ENCODE peak calls at places on chromosomes 13 and 19, in eight cellular contexts. I is neural progenitor cell, D is mesenchymal stem cell, X is left lung, B is mucosa of descending colon, F is uterus, T is Peyer's patch, W is PC-3. Z is an unnamed sample.

GRCh38 chr19:41296323-41296935 is 13.5 kb upstream of the CCDC97 start:
- DNase-seq in I (no peak), D (peak; percentile 27), X (no peak), B (no peak), F (no peak), T (no peak), W (peak; percentile 60), Z (no peak)

GRCh38 chr13:31982124-31982523 is 49.5 kb upstream of the FRY start:
- DNase-seq in I (no peak), D (no peak), X (no peak), B (no peak), F (no peak), T (no peak), W (no peak), Z (no peak)

GRCh38 chr19:53879145-53880037 is 2.6 kb upstream of the PRKCG start:
- DNase-seq in I (peak; percentile 99), D (peak; percentile 92), X (peak; percentile 92), B (peak; percentile 92), F (peak; percentile 91), T (peak; percentile 60), W (peak; percentile 82), Z (peak; percentile 85)

GRCh38 chr19:41886761-41887710 is 4.1 kb downstream of the ARHGEF1 start:
- DNase-seq in I (no peak), D (no peak), X (no peak), B (no peak), F (no peak), T (peak; percentile 87), W (no peak), Z (no peak)

GRCh38 chr19:19056636-19057275 is 7.0 kb upstream of the SLC25A42 start:
- DNase-seq in I (no peak), D (no peak), X (no peak), B (no peak), F (no peak), T (no peak), W (no peak), Z (no peak)

GRCh38 chr19:19321143-19321577 is 531 bp downstream of the MAU2 start:
- DNase-seq in I (peak; percentile 71), D (peak; percentile 35), X (no peak), B (no peak), F (no peak), T (no peak), W (peak; percentile 29), Z (no peak)

GRCh38 chr13:96229356-96229755 is 139.4 kb downstream of the HS6ST3 start:
- DNase-seq in I (peak; percentile 29), D (peak; percentile 17), X (no peak), B (no peak), F (no peak), T (no peak), W (peak; percentile 48), Z (no peak)

GRCh38 chr19:11204943-11205349 is 7.6 kb upstream of the KANK2 start:
- DNase-seq in I (no peak), D (no peak), X (no peak), B (no peak), F (peak; percentile 70), T (no peak), W (peak; percentile 20), Z (peak; percentile 74)

GRCh38 chr13:47279956-47280355 is 383.1 kb upstream of the HTR2A start:
- DNase-seq in I (no peak), D (no peak), X (no peak), B (no peak), F (no peak), T (no peak), W (no peak), Z (no peak)

GRCh38 chr19:50065938-50066337 is 40.1 kb downstream of the ZNF473 start:
- DNase-seq in I (no peak), D (no peak), X (no peak), B (no peak), F (no peak), T (no peak), W (no peak), Z (no peak)

GRCh38 chr19:3095375-3096191 is 1.4 kb downstream of the GNA11 start:
- DNase-seq in I (peak; percentile 88), D (peak; percentile 38), X (no peak), B (peak; percentile 67), F (no peak), T (peak; percentile 40), W (peak; percentile 19), Z (peak; percentile 62)

GRCh38 chr13:26508885-26509284 is 48.6 kb upstream of the WASF3 start:
- DNase-seq in I (no peak), D (peak; percentile 50), X (peak; percentile 71), B (no peak), F (peak; percentile 76), T (peak; percentile 17), W (peak; percentile 88), Z (no peak)

GRCh38 chr13:49042476-49042875 is 66.8 kb downstream of the FNDC3A start:
- DNase-seq in I (no peak), D (no peak), X (no peak), B (no peak), F (no peak), T (no peak), W (no peak), Z (no peak)

GRCh38 chr13:50574731-50575130 is 268.8 kb downstream of the DLEU7 start:
- DNase-seq in I (no peak), D (no peak), X (no peak), B (no peak), F (no peak), T (no peak), W (no peak), Z (no peak)

GRCh38 chr19:31461814-31462539 is 112.7 kb upstream of the TSHZ3 start:
- DNase-seq in I (no peak), D (peak; percentile 5), X (no peak), B (no peak), F (no peak), T (no peak), W (no peak), Z (no peak)

GRCh38 chr13:38803566-38803965 is 116.7 kb downstream of the FREM2 start:
- DNase-seq in I (peak; percentile 18), D (no peak), X (no peak), B (no peak), F (no peak), T (no peak), W (no peak), Z (no peak)

GRCh38 chr13:24215007-24215633 is 54.6 kb downstream of the SPATA13 start:
- DNase-seq in I (no peak), D (no peak), X (no peak), B (no peak), F (no peak), T (no peak), W (no peak), Z (no peak)

GRCh38 chr19:44904426-44904994 is 1.1 kb upstream of the APOE start:
- DNase-seq in I (peak; percentile 24), D (no peak), X (no peak), B (no peak), F (no peak), T (no peak), W (no peak), Z (no peak)

GRCh38 chr19:39941615-39942507 is 7.4 kb upstream of the FCGBP start:
- DNase-seq in I (peak; percentile 35), D (peak; percentile 12), X (no peak), B (no peak), F (no peak), T (peak; percentile 84), W (peak; percentile 16), Z (no peak)

GRCh38 chr13:74770361-74770760 is 636.2 kb upstream of the KLF12 start:
- DNase-seq in I (no peak), D (peak; percentile 89), X (no peak), B (no peak), F (no peak), T (no peak), W (peak; percentile 78), Z (no peak)

GRCh38 chr19:55460670-55461258 is 678 bp downstream of the ISOC2 start:
- DNase-seq in I (peak; percentile 93), D (peak; percentile 83), X (peak; percentile 83), B (peak; percentile 86), F (peak; percentile 87), T (peak; percentile 55), W (peak; percentile 76), Z (peak; percentile 91)

GRCh38 chr13:78299832-78300623 is 303.3 kb downstream of the POU4F1 start:
- DNase-seq in I (no peak), D (no peak), X (no peak), B (no peak), F (no peak), T (no peak), W (no peak), Z (no peak)

GRCh38 chr13:34627499-34627898 is 314.6 kb upstream of the NBEA start:
- DNase-seq in I (peak; percentile 68), D (no peak), X (no peak), B (no peak), F (no peak), T (no peak), W (no peak), Z (no peak)

GRCh38 chr13:41460930-41461329 is 3.6 kb downstream of the RGCC start:
- DNase-seq in I (no peak), D (no peak), X (no peak), B (no peak), F (no peak), T (no peak), W (no peak), Z (no peak)
- H3K36me3 ChIP-seq in I (no peaks in the 10 kb centered on the region), D (peaks cover 36% of the 10 kb centered on the region), X (peaks cover 24% of the 10 kb centered on the region), B (no peaks in the 10 kb centered on the region), F (no peaks in the 10 kb centered on the region), T (no peaks in the 10 kb centered on the region), W (no peaks in the 10 kb centered on the region), Z (no peaks in the 10 kb centered on the region)

GRCh38 chr19:16650821-16651220 is 9.1 kb downstream of the SMIM7 start:
- DNase-seq in I (no peak), D (no peak), X (no peak), B (no peak), F (no peak), T (no peak), W (no peak), Z (no peak)
- H3K36me3 ChIP-seq in I (peaks cover 6% of the 10 kb centered on the region), D (peaks cover 80% of the 10 kb centered on the region), X (peaks cover 88% of the 10 kb centered on the region), B (peaks cover 6% of the 10 kb centered on the region), F (no peaks in the 10 kb centered on the region), T (no peaks in the 10 kb centered on the region), W (peaks cover 49% of the 10 kb centered on the region), Z (peaks cover 40% of the 10 kb centered on the region)

GRCh38 chr13:46010148-46010547 is 42.4 kb downstream of the ZC3H13 start:
- DNase-seq in I (peak; percentile 40), D (peak; percentile 13), X (no peak), B (no peak), F (no peak), T (no peak), W (no peak), Z (no peak)

GRCh38 chr13:46012404-46012803 is 40.1 kb downstream of the ZC3H13 start:
- DNase-seq in I (no peak), D (no peak), X (no peak), B (no peak), F (no peak), T (no peak), W (peak; percentile 57), Z (no peak)

GRCh38 chr13:46016216-46016615 is 36.3 kb downstream of the ZC3H13 start:
- DNase-seq in I (no peak), D (no peak), X (no peak), B (no peak), F (no peak), T (no peak), W (no peak), Z (no peak)

GRCh38 chr13:46015374-46015773 is 37.2 kb downstream of the ZC3H13 start:
- DNase-seq in I (no peak), D (no peak), X (no peak), B (no peak), F (no peak), T (no peak), W (no peak), Z (no peak)
- H3K36me3 ChIP-seq in I (peaks cover 17% of the 10 kb centered on the region), D (peaks cover 71% of the 10 kb centered on the region), X (peaks cover 48% of the 10 kb centered on the region), B (no peaks in the 10 kb centered on the region), F (no peaks in the 10 kb centered on the region), T (no peaks in the 10 kb centered on the region), W (peaks cover 19% of the 10 kb centered on the region), Z (peaks cover 4% of the 10 kb centered on the region)

GRCh38 chr19:38448225-38448624 is 14.7 kb downstream of the RYR1 start:
- DNase-seq in I (no peak), D (no peak), X (no peak), B (no peak), F (no peak), T (no peak), W (no peak), Z (no peak)
- H3K36me3 ChIP-seq in I (no peaks in the 10 kb centered on the region), D (no peaks in the 10 kb centered on the region), X (no peaks in the 10 kb centered on the region), B (no peaks in the 10 kb centered on the region), F (no peaks in the 10 kb centered on the region), T (no peaks in the 10 kb centered on the region), W (no peaks in the 10 kb centered on the region), Z (no peaks in the 10 kb centered on the region)